ENCODE peak calls at places on chromosomes 6 and 20, in seven cellular contexts. Y is brain microvascular endothelial cell; X is prostate gland; Z is CD8-positive, alpha-beta T cell; T is breast epithelium; F is foreskin keratinocyte; M is MCF 10A. B is an unnamed sample.

GRCh38 chr6:119308994-119309657 is 40.4 kb downstream of the MAN1A1 start:
- DNase-seq in T (no peak), F (no peak), Z (no peak), Y (no peak), M (no peak), X (no peak), B (no peak)

GRCh38 chr20:23298926-23299672 is 51.5 kb upstream of the NXT1 start:
- DNase-seq in X (no peak), Z (no peak), M (no peak), F (no peak), T (no peak), Y (peak), B (no peak)

GRCh38 chr6:161373905-161374451 is 100.1 kb upstream of the AGPAT4 start:
- DNase-seq in M (peak), Z (peak), T (peak), X (peak), F (no peak), Y (peak), B (peak)

GRCh38 chr20:32441638-32442037 is 83.5 kb downstream of the ASXL1 start:
- DNase-seq in X (no peak), Z (no peak), Y (no peak), F (no peak), M (no peak), T (no peak), B (no peak)

GRCh38 chr6:41428995-41429417 is 93.6 kb downstream of the NCR2 start:
- DNase-seq in F (no peak), X (no peak), M (no peak), T (no peak), Z (no peak), Y (peak), B (no peak)

GRCh38 chr20:9884666-9885065 is 45.8 kb upstream of the PAK5 start:
- DNase-seq in F (no peak), Z (no peak), T (no peak), M (peak), X (no peak), Y (no peak), B (no peak)

GRCh38 chr20:19222520-19223040 is 10.1 kb downstream of the SLC24A3 start:
- DNase-seq in Y (no peak), M (no peak), T (no peak), X (no peak), Z (no peak), F (no peak), B (no peak)

GRCh38 chr20:43508604-43509040 is 1.1 kb downstream of the L3MBTL1 start:
- DNase-seq in F (no peak), Z (no peak), Y (peak), X (no peak), M (no peak), T (no peak), B (no peak)

GRCh38 chr6:43668151-43669028 is 19.2 kb downstream of the MRPS18A start:
- DNase-seq in T (peak), Y (peak), F (no peak), X (peak), M (peak), Z (peak), B (no peak)

GRCh38 chr6:392441-393390 is 1.2 kb downstream of the IRF4 start:
- DNase-seq in Y (no peak), F (no peak), T (no peak), X (no peak), Z (no peak), M (no peak), B (no peak)

GRCh38 chr20:37845261-37845681 is 57.7 kb upstream of the VSTM2L start:
- DNase-seq in F (no peak), T (peak), Z (no peak), Y (no peak), M (no peak), X (peak), B (no peak)

DNA sequence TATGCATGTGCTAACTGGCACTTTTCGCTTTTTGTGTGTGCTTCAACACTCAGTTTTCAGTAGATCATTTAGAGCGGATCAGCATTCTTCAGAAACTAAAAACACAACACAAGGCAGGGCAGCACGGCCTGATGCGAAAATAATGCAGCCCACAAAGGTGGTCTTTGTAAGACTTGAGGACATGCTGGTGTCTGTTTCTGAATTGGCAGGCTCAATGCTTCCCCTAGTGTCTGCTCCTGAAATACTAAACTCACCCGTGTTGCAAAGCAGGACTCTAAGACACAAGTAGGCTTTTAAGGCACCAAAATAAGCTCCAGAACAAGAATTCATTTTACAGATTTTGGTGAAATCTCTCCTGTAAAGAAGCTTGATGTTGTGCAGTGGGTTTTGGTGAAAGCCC is 676.5 kb downstream of the TENT5A start:
- DNase-seq in X (no peak), T (no peak), M (peak), Y (peak), Z (no peak), F (no peak), B (no peak)
- TF ChIP-seq CTCF in X (no peak), T (no peak), M (peak), Y (peak), Z (no peak), F (peak), B (no peak)

GRCh38 chr6:137371634-137372016 is 122.6 kb downstream of the OLIG3 start:
- DNase-seq in X (peak), M (no peak), T (no peak), F (no peak), Z (no peak), Y (no peak), B (no peak)
- TF ChIP-seq CTCF in X (no peak), M (no peak), T (no peak), F (no peak), Z (no peak), Y (no peak), B (no peak)

GRCh38 chr6:55512904-55513303 is 66.1 kb downstream of the HMGCLL1 start:
- DNase-seq in T (no peak), M (no peak), Y (no peak), F (no peak), Z (no peak), X (no peak), B (no peak)
- TF ChIP-seq CTCF in T (no peak), M (no peak), Y (no peak), F (no peak), Z (no peak), X (no peak), B (no peak)

DNA sequence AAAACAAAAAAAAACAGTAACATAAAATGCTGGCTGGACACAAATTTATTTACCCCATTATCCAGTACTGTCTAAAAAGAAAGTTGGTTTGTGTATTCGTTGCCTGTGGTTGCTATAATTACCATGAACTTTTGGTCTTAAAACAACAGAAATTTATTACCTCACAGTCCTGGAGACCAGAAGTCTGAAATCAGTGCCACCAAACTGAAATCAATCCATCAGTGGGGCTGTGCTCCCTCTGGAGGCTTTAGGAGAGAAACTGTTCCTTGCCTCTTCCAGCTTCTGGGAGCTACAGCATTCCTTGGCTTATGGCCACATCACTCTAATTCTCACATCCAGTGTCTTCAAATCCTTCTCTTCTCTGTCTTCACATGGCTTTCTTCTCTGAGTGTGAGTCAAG is 79.4 kb downstream of the SNX5 start:
- DNase-seq in M (peak), T (no peak), X (no peak), Y (no peak), F (no peak), Z (no peak), B (no peak)
- TF ChIP-seq CTCF in M (no peak), T (no peak), X (no peak), Y (peak), F (peak), Z (no peak), B (no peak)

DNA sequence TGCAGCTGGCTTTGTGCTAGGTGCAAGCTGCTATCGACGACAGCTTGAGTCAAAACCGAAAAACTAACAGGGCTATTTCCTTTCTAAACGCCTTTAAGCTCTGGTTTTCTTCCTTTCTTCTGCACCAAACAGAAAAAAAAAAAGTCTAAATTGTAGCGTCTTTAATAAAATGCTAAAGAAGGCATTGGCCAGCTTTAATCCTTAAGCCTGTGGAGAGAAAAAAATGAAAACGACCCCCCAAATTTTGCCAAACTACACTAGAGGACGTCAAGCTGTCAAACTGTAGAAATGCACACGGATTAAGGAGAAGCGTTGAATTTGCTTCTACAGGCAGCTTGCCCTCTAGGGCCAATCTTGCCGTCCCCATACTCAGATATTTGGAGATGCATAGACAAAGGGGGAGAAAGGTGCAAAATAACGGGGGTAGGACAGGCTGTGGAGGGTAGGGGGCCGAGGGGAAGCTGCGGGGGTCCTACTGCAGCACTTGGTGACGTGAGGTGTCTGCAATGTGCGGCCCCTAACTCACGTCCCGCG is 1.5 kb upstream of the NRN1 start:
- DNase-seq in X (no peak), T (no peak), F (no peak), Z (no peak), Y (no peak), M (no peak), B (no peak)
- TF ChIP-seq CTCF in X (no peak), T (no peak), F (no peak), Z (no peak), Y (no peak), M (no peak), B (no peak)

DNA sequence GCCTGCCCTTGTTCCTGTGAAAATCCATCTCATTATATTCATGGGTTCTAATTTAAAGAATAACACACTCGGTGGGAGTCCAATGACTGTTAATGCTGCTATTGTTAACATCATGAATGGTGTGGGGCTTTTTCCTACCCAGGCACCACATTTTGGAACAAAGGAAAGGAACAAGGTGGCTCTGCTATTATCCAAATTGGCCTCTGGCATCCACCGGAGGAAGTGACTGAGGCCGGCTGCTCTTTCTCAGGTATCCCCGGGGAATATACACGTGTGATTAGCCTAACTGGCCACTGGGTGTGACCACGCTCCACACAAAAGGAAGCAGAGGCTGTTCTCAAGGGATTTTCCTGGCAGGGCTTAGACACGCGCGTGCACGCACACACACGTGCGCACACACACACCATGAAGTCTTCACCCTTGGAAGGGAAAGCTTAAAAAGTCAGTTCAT is 601.2 kb upstream of the ARID1B start:
- DNase-seq in X (peak), T (peak), Y (no peak), M (peak), Z (no peak), F (no peak), B (no peak)
- TF ChIP-seq CTCF in X (peak), T (peak), Y (peak), M (peak), Z (no peak), F (peak), B (no peak)

GRCh38 chr6:10413850-10414765 is 766 bp downstream of the TFAP2A start:
- DNase-seq in Y (no peak), X (peak), Z (no peak), F (no peak), M (peak), T (no peak), B (no peak)

GRCh38 chr6:10412165-10412947 is 2.5 kb downstream of the TFAP2A start:
- DNase-seq in M (peak), T (peak), X (peak), Z (no peak), Y (peak), F (peak), B (no peak)

GRCh38 chr6:10414766-10415592 is at the start of gene TFAP2A:
- DNase-seq in M (peak), Y (peak), F (peak), T (peak), X (peak), Z (no peak), B (no peak)

GRCh38 chr6:10411915-10412164 is 3.0 kb downstream of the TFAP2A start:
- DNase-seq in F (no peak), Z (no peak), T (no peak), X (no peak), Y (no peak), M (no peak), B (no peak)

GRCh38 chr6:10412948-10413849 is 1.7 kb downstream of the TFAP2A start:
- DNase-seq in M (peak), X (peak), Z (no peak), F (no peak), Y (no peak), T (peak), B (no peak)
- TF ChIP-seq CTCF in M (no peak), X (no peak), Z (no peak), F (peak), Y (no peak), T (peak), B (no peak)

DNA sequence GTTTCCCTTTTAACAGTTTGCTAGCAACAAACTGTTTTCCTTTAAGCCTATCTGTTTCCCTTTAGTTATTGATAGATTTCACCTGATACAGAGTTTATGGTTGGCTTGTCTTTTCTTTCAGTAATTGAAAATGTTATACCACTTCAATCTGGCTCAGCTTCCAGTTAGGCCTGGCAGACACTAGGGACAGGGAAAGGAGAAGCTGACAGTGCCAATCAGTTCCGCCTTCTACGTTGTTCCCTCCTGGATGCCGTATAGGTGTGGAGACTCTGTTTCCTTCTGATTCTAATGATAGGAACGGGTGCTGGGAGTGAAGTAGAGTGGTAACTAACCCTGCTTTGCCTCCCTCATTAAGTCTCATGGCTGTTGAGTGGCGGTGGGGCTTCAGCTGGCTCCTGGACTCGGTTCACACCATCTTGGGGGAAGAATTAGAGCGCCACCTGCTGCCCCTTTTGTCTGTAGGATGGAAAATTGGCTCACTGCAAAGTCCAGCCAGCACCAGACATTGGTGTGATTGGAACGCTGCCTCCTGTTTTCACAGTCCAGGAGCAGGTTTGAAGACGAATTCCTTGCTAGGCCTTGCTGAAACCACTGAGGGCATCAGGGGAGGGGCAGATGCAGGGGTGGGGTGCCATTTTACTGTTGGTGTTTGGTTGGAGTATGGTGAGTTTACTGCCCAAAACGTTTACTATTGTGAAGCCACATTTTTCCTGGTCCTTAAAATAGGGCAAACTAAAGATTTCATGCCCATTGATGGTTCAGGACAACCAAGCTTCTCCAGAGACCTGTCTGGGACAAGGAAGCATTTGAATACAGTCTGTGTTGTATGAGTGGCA is 1729.5 kb downstream of the GRIK2 start:
- DNase-seq in M (peak), F (peak), Z (no peak), Y (peak), X (peak), T (no peak), B (no peak)
- TF ChIP-seq CTCF in M (peak), F (peak), Z (no peak), Y (peak), X (peak), T (peak), B (no peak)

GRCh38 chr6:77466055-77467028 is 3.1 kb upstream of the HTR1B start:
- DNase-seq in X (peak), M (peak), T (no peak), Y (peak), F (peak), Z (no peak), B (no peak)
- TF ChIP-seq CTCF in X (no peak), M (peak), T (peak), Y (peak), F (peak), Z (no peak), B (no peak)

DNA sequence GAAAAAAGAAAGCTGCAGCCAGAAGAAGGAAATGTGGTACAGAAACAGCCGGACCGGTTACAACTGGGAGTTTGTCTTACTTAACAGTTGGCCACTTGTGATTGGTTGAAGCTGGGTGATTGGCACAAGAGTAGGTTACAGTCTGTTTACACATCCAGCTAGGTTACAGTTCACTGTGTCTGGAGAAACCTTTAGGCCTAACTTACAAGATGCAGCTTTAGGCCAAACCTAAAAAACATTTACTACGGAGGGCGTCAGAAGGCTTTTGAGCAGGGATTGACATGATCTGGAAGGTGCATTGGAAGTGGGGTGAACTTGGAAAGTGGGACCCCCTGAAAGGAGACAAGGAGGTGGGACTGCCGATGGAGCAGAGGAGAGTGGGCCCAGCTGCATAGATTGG is 122.3 kb downstream of the BANF2 start:
- DNase-seq in Z (no peak), X (peak), F (no peak), Y (peak), T (peak), M (peak), B (no peak)
- TF ChIP-seq CTCF in Z (no peak), X (no peak), F (no peak), Y (no peak), T (no peak), M (no peak), B (no peak)